ENCODE peak calls at places on chromosomes 4 and X, in four cellular contexts. Y, K, X and G are unnamed samples. For H3K27me3, the result is how much of the 10 kb centered on the place peaks cover.

GRCh38 chr4:53767503-53767902 is 176.2 kb upstream of the LNX1 start:
- DNase-seq in Y (peak), K (no peak), X (no peak), G (no peak)

GRCh38 chr4:41692717-41693345 is 55.7 kb downstream of the PHOX2B start:
- DNase-seq in Y (peak), K (no peak), X (no peak), G (peak)

GRCh38 chr4:3669553-3669949 is 96.6 kb upstream of the ADRA2C start:
- DNase-seq in Y (no peak), K (no peak), X (peak), G (peak)

GRCh38 chrX:145613894-145614293 is 203.7 kb upstream of the SLITRK2 start:
- DNase-seq in Y (peak), K (no peak), X (no peak), G (no peak)

GRCh38 chr4:159273126-159273438 is 170.2 kb downstream of the RAPGEF2 start:
- DNase-seq in Y (peak), K (no peak), X (no peak), G (no peak)

GRCh38 chr4:78119698-78120097 is 62.6 kb downstream of the FRAS1 start:
- DNase-seq in Y (no peak), K (no peak), X (no peak), G (no peak)

GRCh38 chrX:71215335-71215912 is 7.6 kb upstream of the GJB1 start:
- DNase-seq in Y (no peak), K (no peak), X (no peak), G (no peak)

GRCh38 chr4:189121336-189121735 is 819.3 kb upstream of the FRG1 start:
- DNase-seq in Y (no peak), K (no peak), X (no peak), G (no peak)

GRCh38 chr4:52028970-52029369 is 8.8 kb upstream of the LRRC66 start:
- DNase-seq in Y (peak), K (no peak), X (no peak), G (no peak)

GRCh38 chrX:70262952-70263567 is 3.1 kb upstream of the P2RY4 start:
- DNase-seq in Y (peak), K (peak), X (peak), G (peak)

GRCh38 chrX:18291006-18291545 is 63.4 kb downstream of the SCML2 start:
- DNase-seq in Y (peak), K (no peak), X (no peak), G (no peak)

DNA sequence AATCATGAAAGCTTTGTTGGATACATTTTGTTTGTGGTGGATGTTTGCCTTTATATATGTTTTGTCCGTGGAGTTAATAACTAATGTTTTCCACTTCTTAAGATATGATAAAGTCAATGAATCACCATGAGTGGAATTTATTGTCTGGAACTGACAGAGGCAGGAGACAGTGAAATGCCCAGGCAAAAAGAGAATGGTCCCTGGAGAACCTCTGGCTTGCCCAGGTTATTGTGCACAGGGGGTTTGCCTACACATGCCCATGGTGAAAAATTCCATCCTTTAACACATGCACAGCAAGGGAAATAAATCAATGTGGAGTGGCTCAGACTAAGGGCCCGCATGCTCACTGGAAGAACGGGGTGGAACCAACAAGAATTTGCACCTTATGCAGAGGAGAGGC is 964.3 kb upstream of the GRIA3 start:
- DNase-seq in Y (no peak), K (no peak), X (no peak), G (no peak)
- H3K27me3 ChIP-seq in Y (under half), K (under half), X (under half), G (under half)

GRCh38 chr4:4803216-4803903 is 56.1 kb upstream of the MSX1 start:
- DNase-seq in Y (peak), K (no peak), X (no peak), G (no peak)
- H3K27ac ChIP-seq in Y (no peak), K (no peak), X (no peak), G (no peak)

GRCh38 chr4:152115794-152116193 is 355.0 kb upstream of the GATB start:
- DNase-seq in Y (no peak), K (no peak), X (no peak), G (peak)
- H3K27me3 ChIP-seq in Y (under half), K (under half), X (under half), G (under half)

DNA sequence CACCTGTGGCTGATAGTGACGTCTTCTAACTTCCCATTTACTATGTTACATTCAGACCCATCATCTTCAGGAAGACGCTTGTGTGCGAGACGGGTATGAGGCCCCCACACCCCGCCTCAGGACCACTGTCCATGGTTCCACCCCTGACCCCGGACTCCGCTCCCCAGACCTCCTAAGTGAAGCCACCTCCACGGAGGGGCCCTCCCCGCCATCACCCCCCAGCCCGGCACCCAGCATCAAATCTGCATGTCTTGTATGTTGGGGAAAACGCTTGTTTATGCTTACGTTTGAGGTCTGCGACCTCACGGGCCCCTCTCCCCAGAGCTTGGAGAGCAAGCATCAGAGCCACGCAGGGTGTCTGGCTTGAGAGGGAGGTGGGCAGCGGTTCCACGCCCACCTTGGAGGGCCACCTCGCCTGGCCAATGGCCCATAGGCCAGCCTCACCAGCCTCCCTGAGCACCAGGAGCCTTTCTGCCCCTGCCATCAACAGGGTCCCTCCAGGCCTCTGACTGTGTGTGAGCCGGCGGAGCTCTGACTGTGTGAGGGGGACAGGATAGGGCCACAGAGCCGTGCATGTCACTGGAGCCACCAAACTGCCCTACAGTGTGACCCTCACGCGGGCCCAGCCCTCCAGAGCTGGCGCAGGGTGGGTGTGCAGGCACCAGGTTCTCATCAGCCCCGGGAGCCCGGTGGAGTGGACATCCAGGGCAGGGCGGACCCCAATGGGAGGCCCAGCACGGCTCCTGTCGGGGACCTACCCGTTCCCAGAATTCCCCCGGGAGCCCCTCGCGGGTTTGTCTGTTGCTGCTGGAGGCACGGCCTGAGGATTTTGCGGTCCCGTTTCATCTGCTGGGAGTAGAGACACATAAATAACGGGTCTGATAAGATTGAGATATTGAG is 88.4 kb upstream of the NKX1-1 start:
- DNase-seq in Y (no peak), K (no peak), X (peak), G (no peak)
- H3K27ac ChIP-seq in Y (no peak), K (no peak), X (no peak), G (no peak)

DNA sequence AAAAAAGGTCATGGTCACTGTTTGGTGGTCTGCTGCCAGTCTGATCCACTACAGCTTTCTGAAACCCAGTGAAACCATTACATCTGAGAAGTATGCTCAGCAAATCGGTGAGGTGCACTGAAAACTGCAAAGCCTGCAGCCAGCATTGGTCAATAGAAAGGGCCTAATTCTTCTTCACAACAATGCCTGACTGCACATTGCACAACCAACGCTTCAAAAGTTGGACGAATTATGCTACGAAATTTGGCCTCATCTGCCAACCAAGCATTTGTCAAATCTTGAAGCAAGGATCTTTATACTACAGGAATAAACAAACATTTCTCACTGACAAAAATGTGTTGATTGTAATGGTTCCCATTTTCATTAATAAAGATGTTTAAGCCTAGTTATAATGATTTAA is 90.4 kb downstream of the EIF4E start:
- DNase-seq in Y (no peak), K (no peak), X (no peak), G (no peak)
- H3K27me3 ChIP-seq in Y (under half), K (under half), X (under half), G (under half)

GRCh38 chr4:143433231-143433630 is 80.3 kb upstream of the SMARCA5 start:
- DNase-seq in Y (no peak), K (no peak), X (no peak), G (no peak)

GRCh38 chr4:143438710-143439109 is 74.8 kb upstream of the SMARCA5 start:
- DNase-seq in Y (no peak), K (no peak), X (no peak), G (no peak)

GRCh38 chr4:143441678-143442077 is 71.8 kb upstream of the SMARCA5 start:
- DNase-seq in Y (no peak), K (no peak), X (no peak), G (no peak)

GRCh38 chr4:143437937-143438336 is 75.6 kb upstream of the SMARCA5 start:
- DNase-seq in Y (no peak), K (no peak), X (no peak), G (no peak)

DNA sequence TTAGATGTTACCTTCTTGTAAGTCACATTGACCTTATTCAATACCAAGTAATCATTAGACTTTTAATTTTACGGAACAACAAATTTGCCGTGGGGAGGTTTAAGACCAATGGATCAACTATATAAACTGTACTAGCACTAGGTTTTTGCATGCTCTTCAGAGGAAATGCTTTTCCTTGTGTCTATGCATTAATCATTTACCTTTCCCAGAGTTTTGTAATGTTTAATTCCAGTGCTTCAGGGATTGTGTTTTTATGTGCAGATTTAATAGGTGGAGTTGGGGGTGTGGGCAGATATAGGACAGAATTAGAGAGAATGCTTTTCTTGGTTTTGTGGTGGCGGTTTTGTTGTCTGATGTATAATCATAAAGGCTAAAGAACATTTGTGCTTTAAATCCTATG is 76.0 kb upstream of the SMARCA5 start:
- DNase-seq in Y (no peak), K (no peak), X (no peak), G (no peak)
- H3K27ac ChIP-seq in Y (no peak), K (no peak), X (no peak), G (no peak)

GRCh38 chr4:8648296-8648695 is 55.7 kb downstream of the CPZ start:
- DNase-seq in Y (no peak), K (no peak), X (no peak), G (no peak)
- H3K27me3 ChIP-seq in Y (under half), K (under half), X (under half), G (under half)

GRCh38 chrX:10173331-10173900 is 16.6 kb downstream of the CLCN4 start:
- DNase-seq in Y (peak), K (peak), X (no peak), G (no peak)
- H3K27ac ChIP-seq in Y (no peak), K (no peak), X (no peak), G (peak)

DNA sequence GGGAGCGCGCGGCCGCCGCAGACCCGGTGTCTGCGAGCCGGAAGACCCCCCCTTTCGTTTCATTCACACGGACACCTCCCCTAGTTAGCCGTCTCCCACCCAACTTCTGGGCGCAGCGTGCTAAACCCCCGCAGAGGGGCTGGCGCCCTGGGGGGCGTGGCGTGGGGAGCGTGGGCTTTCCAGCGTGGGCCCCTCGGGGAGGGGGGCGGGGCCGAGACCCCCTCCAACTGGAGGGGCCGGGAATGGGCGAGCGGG is 1.1 kb downstream of the FHDC1 start:
- DNase-seq in Y (no peak), K (no peak), X (no peak), G (no peak)
- H3K27me3 ChIP-seq in Y (under half), K (under half), X (under half), G (under half)

GRCh38 chr4:504076-504475 is 5.1 kb downstream of the PIGG start:
- DNase-seq in Y (peak), K (no peak), X (no peak), G (no peak)

GRCh38 chr4:507745-508512 is 8.9 kb downstream of the PIGG start:
- DNase-seq in Y (no peak), K (no peak), X (no peak), G (no peak)

GRCh38 chr4:509374-509676 is 10.3 kb downstream of the PIGG start:
- DNase-seq in Y (no peak), K (no peak), X (no peak), G (no peak)

GRCh38 chr4:513327-513726 is 14.3 kb downstream of the PIGG start:
- DNase-seq in Y (no peak), K (no peak), X (no peak), G (no peak)

DNA sequence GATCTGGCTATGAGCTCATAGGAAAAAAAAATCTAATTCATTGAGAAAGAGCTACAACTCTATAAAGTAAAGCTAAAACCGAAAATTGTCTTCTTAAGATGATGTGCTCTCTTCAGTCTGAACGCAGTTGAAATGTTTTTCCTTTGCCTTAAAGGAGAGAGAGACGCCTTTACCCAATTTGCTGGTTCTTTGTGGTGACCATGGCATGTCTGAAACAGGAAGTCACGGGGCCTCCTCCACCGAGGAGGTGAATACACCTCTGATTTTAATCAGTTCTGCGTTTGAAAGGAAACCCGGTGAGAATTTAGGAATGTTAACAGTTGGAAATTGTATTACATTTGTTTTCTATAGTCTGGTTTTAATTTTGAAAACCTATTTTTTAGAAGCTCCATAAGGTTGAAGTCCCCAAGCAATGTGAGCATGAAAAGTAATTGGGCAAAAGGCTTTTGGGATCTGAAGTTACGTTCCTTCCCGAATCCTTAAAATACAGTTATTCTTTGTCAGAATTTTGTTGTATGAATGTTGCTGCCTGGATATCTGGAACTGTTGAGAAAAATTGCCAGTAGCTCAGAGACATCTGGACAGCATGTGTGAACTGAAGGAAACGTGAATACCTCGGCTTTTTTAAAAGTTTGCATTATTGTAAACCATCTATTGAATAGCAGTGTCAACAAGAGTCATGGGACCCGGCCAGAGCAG is 9.8 kb downstream of the PIGG start:
- DNase-seq in Y (no peak), K (no peak), X (no peak), G (no peak)
- H3K27ac ChIP-seq in Y (no peak), K (no peak), X (no peak), G (no peak)